ENCODE peak calls at places on chromosomes 4 and X, in five cellular contexts. One of them, this sample, is unnamed.

GRCh38 chrX:39966186-39966585 is 131.6 kb downstream of the BCOR start:
- DNase-seq in stimulated activated CD4-positive, alpha-beta T cell treated with anti-CD3 and anti-CD28 coated beads, Interleukin-1b, Interleukin-23, amount 100 ng/mL, for 24 hours: no peak
- DNase-seq in Jurkat, Clone E6-1: no peak
- DNase-seq in NAMALWA: no peak
- DNase-seq in AG08395: no peak
- DNase-seq in this sample: no peak

GRCh38 chr4:7383251-7383650 is 51.5 kb downstream of the PSAPL1 start:
- DNase-seq in stimulated activated CD4-positive, alpha-beta T cell treated with anti-CD3 and anti-CD28 coated beads, Interleukin-1b, Interleukin-23, amount 100 ng/mL, for 24 hours: no peak
- DNase-seq in Jurkat, Clone E6-1: no peak
- DNase-seq in NAMALWA: no peak
- DNase-seq in AG08395: no peak
- DNase-seq in this sample: no peak

GRCh38 chr4:8427761-8428287 is 12.7 kb downstream of the ACOX3 start:
- DNase-seq in stimulated activated CD4-positive, alpha-beta T cell treated with anti-CD3 and anti-CD28 coated beads, Interleukin-1b, Interleukin-23, amount 100 ng/mL, for 24 hours: no peak
- DNase-seq in Jurkat, Clone E6-1: no peak
- DNase-seq in NAMALWA: peak; percentile 77
- DNase-seq in AG08395: peak; percentile 52
- DNase-seq in this sample: no peak

GRCh38 chrX:153411255-153411987 is at the start of gene ZFP92:
- DNase-seq in stimulated activated CD4-positive, alpha-beta T cell treated with anti-CD3 and anti-CD28 coated beads, Interleukin-1b, Interleukin-23, amount 100 ng/mL, for 24 hours: no peak
- DNase-seq in Jurkat, Clone E6-1: no peak
- DNase-seq in NAMALWA: no peak
- DNase-seq in AG08395: peak; percentile 37
- DNase-seq in this sample: no peak

GRCh38 chr4:970854-971520 is 2.4 kb downstream of the DGKQ start:
- DNase-seq in stimulated activated CD4-positive, alpha-beta T cell treated with anti-CD3 and anti-CD28 coated beads, Interleukin-1b, Interleukin-23, amount 100 ng/mL, for 24 hours: no peak
- DNase-seq in Jurkat, Clone E6-1: no peak
- DNase-seq in NAMALWA: peak; percentile 30
- DNase-seq in AG08395: no peak
- DNase-seq in this sample: no peak

GRCh38 chrX:6383488-6383887 is 151.4 kb downstream of the VCX3A start:
- DNase-seq in stimulated activated CD4-positive, alpha-beta T cell treated with anti-CD3 and anti-CD28 coated beads, Interleukin-1b, Interleukin-23, amount 100 ng/mL, for 24 hours: no peak
- DNase-seq in Jurkat, Clone E6-1: no peak
- DNase-seq in NAMALWA: no peak
- DNase-seq in AG08395: no peak
- DNase-seq in this sample: no peak

GRCh38 chrX:13494562-13494961 is 74.8 kb upstream of the EGFL6 start:
- DNase-seq in stimulated activated CD4-positive, alpha-beta T cell treated with anti-CD3 and anti-CD28 coated beads, Interleukin-1b, Interleukin-23, amount 100 ng/mL, for 24 hours: no peak
- DNase-seq in Jurkat, Clone E6-1: no peak
- DNase-seq in NAMALWA: no peak
- DNase-seq in AG08395: no peak
- DNase-seq in this sample: no peak

GRCh38 chrX:154399527-154400368 is 1.6 kb downstream of the RPL10 start:
- DNase-seq in stimulated activated CD4-positive, alpha-beta T cell treated with anti-CD3 and anti-CD28 coated beads, Interleukin-1b, Interleukin-23, amount 100 ng/mL, for 24 hours: no peak
- DNase-seq in Jurkat, Clone E6-1: no peak
- DNase-seq in NAMALWA: peak; percentile 33
- DNase-seq in AG08395: no peak
- DNase-seq in this sample: no peak

GRCh38 chr4:143183513-143184216 is 1.1 kb upstream of the USP38 start:
- DNase-seq in stimulated activated CD4-positive, alpha-beta T cell treated with anti-CD3 and anti-CD28 coated beads, Interleukin-1b, Interleukin-23, amount 100 ng/mL, for 24 hours: no peak
- DNase-seq in Jurkat, Clone E6-1: no peak
- DNase-seq in NAMALWA: no peak
- DNase-seq in AG08395: no peak
- DNase-seq in this sample: no peak

GRCh38 chr4:82898322-82899243 is 2.0 kb upstream of the THAP9 start:
- DNase-seq in stimulated activated CD4-positive, alpha-beta T cell treated with anti-CD3 and anti-CD28 coated beads, Interleukin-1b, Interleukin-23, amount 100 ng/mL, for 24 hours: no peak
- DNase-seq in Jurkat, Clone E6-1: no peak
- DNase-seq in NAMALWA: peak; percentile 72
- DNase-seq in AG08395: peak; percentile 63
- DNase-seq in this sample: peak; percentile 24

GRCh38 chr4:149823770-149824221 is 8.2 kb upstream of the IQCM start:
- DNase-seq in stimulated activated CD4-positive, alpha-beta T cell treated with anti-CD3 and anti-CD28 coated beads, Interleukin-1b, Interleukin-23, amount 100 ng/mL, for 24 hours: no peak
- DNase-seq in Jurkat, Clone E6-1: no peak
- DNase-seq in NAMALWA: no peak
- DNase-seq in AG08395: peak; percentile 80
- DNase-seq in this sample: no peak

GRCh38 chrX:110733166-110733565 is 62.5 kb downstream of the CHRDL1 start:
- DNase-seq in stimulated activated CD4-positive, alpha-beta T cell treated with anti-CD3 and anti-CD28 coated beads, Interleukin-1b, Interleukin-23, amount 100 ng/mL, for 24 hours: no peak
- DNase-seq in Jurkat, Clone E6-1: no peak
- DNase-seq in NAMALWA: no peak
- DNase-seq in AG08395: no peak
- DNase-seq in this sample: no peak

GRCh38 chrX:104922206-104922621 is 298.3 kb downstream of the TEX13A start:
- DNase-seq in stimulated activated CD4-positive, alpha-beta T cell treated with anti-CD3 and anti-CD28 coated beads, Interleukin-1b, Interleukin-23, amount 100 ng/mL, for 24 hours: peak; percentile 10
- DNase-seq in Jurkat, Clone E6-1: peak; percentile 70
- DNase-seq in NAMALWA: peak; percentile 74
- DNase-seq in AG08395: peak; percentile 83
- DNase-seq in this sample: peak; percentile 60

GRCh38 chr4:149706942-149707341 is 108.7 kb downstream of the IQCM start:
- DNase-seq in stimulated activated CD4-positive, alpha-beta T cell treated with anti-CD3 and anti-CD28 coated beads, Interleukin-1b, Interleukin-23, amount 100 ng/mL, for 24 hours: no peak
- DNase-seq in Jurkat, Clone E6-1: no peak
- DNase-seq in NAMALWA: no peak
- DNase-seq in AG08395: peak; percentile 36
- DNase-seq in this sample: no peak

GRCh38 chr4:128366212-128366611 is 78.6 kb upstream of the PGRMC2 start:
- DNase-seq in stimulated activated CD4-positive, alpha-beta T cell treated with anti-CD3 and anti-CD28 coated beads, Interleukin-1b, Interleukin-23, amount 100 ng/mL, for 24 hours: no peak
- DNase-seq in Jurkat, Clone E6-1: no peak
- DNase-seq in NAMALWA: no peak
- DNase-seq in AG08395: no peak
- DNase-seq in this sample: no peak

GRCh38 chr4:76589402-76589801 is 154.4 kb downstream of the SHROOM3 start:
- DNase-seq in stimulated activated CD4-positive, alpha-beta T cell treated with anti-CD3 and anti-CD28 coated beads, Interleukin-1b, Interleukin-23, amount 100 ng/mL, for 24 hours: no peak
- DNase-seq in Jurkat, Clone E6-1: no peak
- DNase-seq in NAMALWA: no peak
- DNase-seq in AG08395: peak; percentile 85
- DNase-seq in this sample: no peak

GRCh38 chr4:37478151-37478550 is 208.0 kb downstream of the RELL1 start:
- DNase-seq in stimulated activated CD4-positive, alpha-beta T cell treated with anti-CD3 and anti-CD28 coated beads, Interleukin-1b, Interleukin-23, amount 100 ng/mL, for 24 hours: no peak
- DNase-seq in Jurkat, Clone E6-1: no peak
- DNase-seq in NAMALWA: no peak
- DNase-seq in AG08395: no peak
- DNase-seq in this sample: no peak

This sample was measured in BE2C.